ENCODE peak calls at places on chromosomes 16 and 17, in five cellular contexts. R is stimulated activated CD4-positive, alpha-beta T cell treated with anti-CD3 and anti-CD28 coated beads, Interleukin-1b, Interleukin-23, amount 100 ng/mL, for 48 hours; O is NCI-H2171 treated with DMSO at 0.1 percent for 48 hours; J is fibroblast of pulmonary artery; Y is stimulated activated CD8-positive, alpha-beta memory T cell treated with anti-CD3 and anti-CD28 coated beads, Interleukin-4, amount 100 ng/mL, for 24 hours. F is an unnamed sample.

GRCh38 chr16:23678430-23679273 is at the start of gene PLK1:
- DNase-seq in R (peak), O (peak), J (peak), Y (peak), F (peak)

GRCh38 chr17:30212750-30213149 is 22.7 kb downstream of the SLC6A4 start:
- DNase-seq in R (no peak), O (no peak), J (no peak), Y (no peak), F (no peak)

GRCh38 chr16:65961491-65962143 is 404.9 kb upstream of the CDH5 start:
- DNase-seq in R (no peak), O (no peak), J (no peak), Y (no peak), F (peak)

GRCh38 chr17:40561871-40562611 is 3.2 kb downstream of the CCR7 start:
- DNase-seq in R (peak), O (no peak), J (no peak), Y (no peak), F (no peak)

GRCh38 chr16:55018881-55019280 is 88.2 kb downstream of the IRX5 start:
- DNase-seq in R (no peak), O (no peak), J (no peak), Y (no peak), F (no peak)

GRCh38 chr16:85227924-85228462 is 115.7 kb upstream of the CIBAR2 start:
- DNase-seq in R (no peak), O (peak), J (peak), Y (no peak), F (peak)

GRCh38 chr17:58189436-58190146 is 2.9 kb upstream of the EPX start:
- DNase-seq in R (no peak), O (peak), J (peak), Y (no peak), F (peak)

GRCh38 chr16:4520913-4521312 is 17.7 kb downstream of the CDIP1 start:
- DNase-seq in R (no peak), O (no peak), J (no peak), Y (no peak), F (no peak)

GRCh38 chr16:20844588-20844987 is 38.3 kb downstream of the REXO5 start:
- DNase-seq in R (peak), O (no peak), J (no peak), Y (no peak), F (no peak)

GRCh38 chr16:85415196-85415988 is 197.7 kb upstream of the GSE1 start:
- DNase-seq in R (no peak), O (no peak), J (no peak), Y (no peak), F (no peak)

GRCh38 chr17:29954405-29954804 is 13.0 kb downstream of the EFCAB5 start:
- DNase-seq in R (no peak), O (no peak), J (no peak), Y (no peak), F (no peak)

GRCh38 chr17:19306160-19307111 is 56.1 kb downstream of the B9D1 start:
- DNase-seq in R (peak), O (no peak), J (no peak), Y (no peak), F (no peak)

GRCh38 chr16:29117631-29118030 is 132.8 kb downstream of the LAT start:
- DNase-seq in R (no peak), O (no peak), J (no peak), Y (no peak), F (no peak)

GRCh38 chr16:63617990-63618763 is 1503.7 kb downstream of the CDH11 start:
- DNase-seq in R (no peak), O (no peak), J (peak), Y (no peak), F (peak)

GRCh38 chr17:46795379-46795952 is 23.0 kb downstream of the WNT3 start:
- DNase-seq in R (no peak), O (no peak), J (peak), Y (no peak), F (peak)

GRCh38 chr16:65988019-65988418 is 378.5 kb upstream of the CDH5 start:
- DNase-seq in R (no peak), O (no peak), J (no peak), Y (no peak), F (no peak)

GRCh38 chr16:64153718-64154117 is 968.1 kb downstream of the CDH11 start:
- DNase-seq in R (no peak), O (no peak), J (no peak), Y (no peak), F (peak)

GRCh38 chr16:69169607-69170352 is 17.2 kb upstream of the SNTB2 start:
- DNase-seq in R (no peak), O (no peak), J (no peak), Y (no peak), F (no peak)

GRCh38 chr17:21253646-21254441 is 634 bp upstream of the NATD1 start:
- DNase-seq in R (no peak), O (no peak), J (no peak), Y (no peak), F (no peak)

GRCh38 chr17:50946223-50946890 is 80.2 kb upstream of the TOB1 start:
- DNase-seq in R (no peak), O (no peak), J (no peak), Y (no peak), F (no peak)

GRCh38 chr16:30924086-30924714 is 828 bp downstream of the FBXL19 start:
- DNase-seq in R (no peak), O (no peak), J (no peak), Y (no peak), F (no peak)

GRCh38 chr17:57459286-57459915 is 203.1 kb downstream of the MSI2 start:
- DNase-seq in R (peak), O (no peak), J (peak), Y (no peak), F (peak)

GRCh38 chr17:82593590-82594087 is 54.6 kb downstream of the WDR45B start:
- DNase-seq in R (no peak), O (no peak), J (no peak), Y (no peak), F (peak)

GRCh38 chr17:63514974-63515373 is 8.2 kb upstream of the KCNH6 start:
- DNase-seq in R (no peak), O (no peak), J (no peak), Y (no peak), F (no peak)

GRCh38 chr17:12599185-12599920 is 66.3 kb upstream of the MYOCD start:
- DNase-seq in R (no peak), O (no peak), J (no peak), Y (no peak), F (peak)

F was measured in fibroblast of lung.